ENCODE peak calls at places on chromosomes 7 and 10, in ten cellular contexts. C, N, W, Z, L, S, Y, M, D and H are unnamed samples. For H3K4me1, the result is how much of the 10 kb centered on the place peaks cover.

GRCh38 chr10:89633484-89633883 is 11.6 kb downstream of the PANK1 start:
- DNase-seq in C (peak), N (no peak), W (no peak), Z (no peak), L (no peak), S (no peak), Y (no peak), M (no peak), D (no peak), H (peak)

GRCh38 chr10:34333513-34333912 is 481.6 kb downstream of the PARD3 start:
- DNase-seq in C (peak), N (no peak), W (no peak), Z (no peak), L (no peak), S (no peak), Y (no peak), M (no peak), D (no peak), H (no peak)

GRCh38 chr10:94279835-94280709 is 82.7 kb downstream of the NOC3L start:
- DNase-seq in C (peak), N (peak), W (no peak), Z (peak), L (peak), S (peak), Y (peak), M (peak), D (no peak), H (peak)

GRCh38 chr10:13803566-13804554 is 217.1 kb downstream of the PRPF18 start:
- DNase-seq in C (no peak), N (no peak), W (no peak), Z (no peak), L (no peak), S (no peak), Y (no peak), M (no peak), D (no peak), H (no peak)

GRCh38 chr7:87216701-87217508 is 2.6 kb downstream of the TMEM243 start:
- DNase-seq in C (no peak), N (no peak), W (no peak), Z (no peak), L (no peak), S (peak), Y (no peak), M (no peak), D (no peak), H (no peak)

GRCh38 chr10:22473459-22473858 is 128.2 kb downstream of the SPAG6 start:
- DNase-seq in C (no peak), N (no peak), W (no peak), Z (no peak), L (no peak), S (no peak), Y (no peak), M (no peak), D (no peak), H (no peak)

GRCh38 chr10:119222531-119222930 is 15.2 kb downstream of the GRK5 start:
- DNase-seq in C (no peak), N (no peak), W (no peak), Z (no peak), L (no peak), S (no peak), Y (no peak), M (no peak), D (no peak), H (peak)

GRCh38 chr10:61937631-61938284 is 36.3 kb downstream of the ARID5B start:
- DNase-seq in C (peak), N (no peak), W (no peak), Z (no peak), L (no peak), S (no peak), Y (no peak), M (no peak), D (no peak), H (no peak)

GRCh38 chr10:70685461-70685911 is 13.2 kb downstream of the ADAMTS14 start:
- DNase-seq in C (no peak), N (peak), W (no peak), Z (no peak), L (peak), S (no peak), Y (peak), M (no peak), D (no peak), H (no peak)

GRCh38 chr7:151790826-151791379 is 86.0 kb downstream of the PRKAG2 start:
- DNase-seq in C (no peak), N (no peak), W (no peak), Z (no peak), L (no peak), S (no peak), Y (no peak), M (no peak), D (no peak), H (no peak)

GRCh38 chr10:96967847-96968246 is 135.7 kb downstream of the LCOR start:
- DNase-seq in C (peak), N (no peak), W (no peak), Z (no peak), L (no peak), S (no peak), Y (no peak), M (no peak), D (no peak), H (no peak)

GRCh38 chr10:112335866-112336265 is 38.0 kb upstream of the ACSL5 start:
- DNase-seq in C (no peak), N (no peak), W (no peak), Z (no peak), L (no peak), S (peak), Y (no peak), M (no peak), D (no peak), H (no peak)

GRCh38 chr10:131187886-131188285 is 123.6 kb downstream of the TCERG1L start:
- DNase-seq in C (no peak), N (no peak), W (no peak), Z (no peak), L (no peak), S (no peak), Y (no peak), M (no peak), D (no peak), H (no peak)

GRCh38 chr7:105599551-105599950 is 18.3 kb upstream of the EFCAB10 start:
- DNase-seq in C (no peak), N (no peak), W (no peak), Z (no peak), L (no peak), S (no peak), Y (no peak), M (no peak), D (no peak), H (peak)

GRCh38 chr10:66586073-66586472 is 339.8 kb upstream of the LRRTM3 start:
- DNase-seq in C (no peak), N (peak), W (no peak), Z (no peak), L (no peak), S (peak), Y (peak), M (no peak), D (no peak), H (peak)

GRCh38 chr10:78305311-78305710 is 271.6 kb downstream of the RPS24 start:
- DNase-seq in C (no peak), N (no peak), W (peak), Z (no peak), L (no peak), S (no peak), Y (peak), M (no peak), D (no peak), H (no peak)

GRCh38 chr10:122121059-122121458 is 132.1 kb downstream of the TACC2 start:
- DNase-seq in C (no peak), N (no peak), W (no peak), Z (no peak), L (no peak), S (no peak), Y (no peak), M (no peak), D (no peak), H (no peak)

GRCh38 chr10:71068811-71069411 is 143.5 kb upstream of the UNC5B start:
- DNase-seq in C (peak), N (no peak), W (no peak), Z (no peak), L (no peak), S (no peak), Y (no peak), M (peak), D (peak), H (peak)

GRCh38 chr7:110534241-110534931 is 556.5 kb upstream of the LRRN3 start:
- DNase-seq in C (peak), N (peak), W (no peak), Z (no peak), L (peak), S (no peak), Y (no peak), M (no peak), D (no peak), H (no peak)

GRCh38 chr10:118952493-118953295 is 76.8 kb upstream of the NANOS1 start:
- DNase-seq in C (no peak), N (no peak), W (peak), Z (no peak), L (no peak), S (no peak), Y (peak), M (no peak), D (no peak), H (no peak)

GRCh38 chr10:2928219-2928840 is 139.0 kb upstream of the PFKP start:
- DNase-seq in C (peak), N (peak), W (no peak), Z (peak), L (peak), S (peak), Y (peak), M (peak), D (no peak), H (peak)

GRCh38 chr10:123624086-123624485 is 42.1 kb upstream of the GPR26 start:
- DNase-seq in C (no peak), N (no peak), W (no peak), Z (no peak), L (no peak), S (no peak), Y (no peak), M (no peak), D (no peak), H (no peak)

GRCh38 chr7:139992353-139993054 is 70.2 kb downstream of the PARP12 start:
- DNase-seq in C (no peak), N (no peak), W (no peak), Z (no peak), L (no peak), S (no peak), Y (no peak), M (no peak), D (no peak), H (peak)

GRCh38 chr10:131211965-131212619 is 99.4 kb downstream of the TCERG1L start:
- DNase-seq in C (no peak), N (peak), W (no peak), Z (no peak), L (no peak), S (no peak), Y (peak), M (no peak), D (no peak), H (no peak)

GRCh38 chr10:82206831-82207230 is 331.8 kb downstream of the NRG3 start:
- DNase-seq in C (no peak), N (no peak), W (no peak), Z (no peak), L (no peak), S (no peak), Y (no peak), M (no peak), D (no peak), H (peak)

GRCh38 chr10:30155401-30155800 is 96.0 kb upstream of the JCAD start:
- DNase-seq in C (no peak), N (no peak), W (no peak), Z (no peak), L (no peak), S (no peak), Y (no peak), M (no peak), D (peak), H (peak)

GRCh38 chr10:105252908-105253307 is 611.8 kb downstream of the SORCS3 start:
- DNase-seq in C (no peak), N (no peak), W (no peak), Z (no peak), L (no peak), S (no peak), Y (no peak), M (no peak), D (no peak), H (no peak)

GRCh38 chr10:106450966-106451365 is 713.5 kb downstream of the SORCS1 start:
- DNase-seq in C (peak), N (no peak), W (no peak), Z (no peak), L (no peak), S (no peak), Y (no peak), M (no peak), D (no peak), H (no peak)

GRCh38 chr7:16484453-16485158 is 19.1 kb upstream of the SOSTDC1 start:
- DNase-seq in C (peak), N (no peak), W (no peak), Z (no peak), L (peak), S (no peak), Y (no peak), M (no peak), D (no peak), H (peak)

GRCh38 chr7:44959956-44960640 is 18.7 kb downstream of the MYO1G start:
- DNase-seq in C (no peak), N (no peak), W (no peak), Z (no peak), L (no peak), S (no peak), Y (peak), M (no peak), D (no peak), H (no peak)

GRCh38 chr10:114312585-114312984 is 73.5 kb downstream of the VWA2 start:
- DNase-seq in C (peak), N (no peak), W (no peak), Z (no peak), L (no peak), S (no peak), Y (no peak), M (no peak), D (no peak), H (peak)

GRCh38 chr7:90605055-90605454 is 8.9 kb downstream of the CDK14 start:
- DNase-seq in C (no peak), N (no peak), W (no peak), Z (no peak), L (no peak), S (no peak), Y (no peak), M (peak), D (no peak), H (no peak)

GRCh38 chr10:50510517-50511473 is 113.0 kb downstream of the SGMS1 start:
- DNase-seq in C (no peak), N (no peak), W (no peak), Z (no peak), L (no peak), S (no peak), Y (no peak), M (no peak), D (no peak), H (no peak)
- H3K4me1 ChIP-seq in C (under half), N (under half), W (under half), Z (under half), L (under half), S (under half), Y (under half), M (under half), D (under half), H (under half)

DNA sequence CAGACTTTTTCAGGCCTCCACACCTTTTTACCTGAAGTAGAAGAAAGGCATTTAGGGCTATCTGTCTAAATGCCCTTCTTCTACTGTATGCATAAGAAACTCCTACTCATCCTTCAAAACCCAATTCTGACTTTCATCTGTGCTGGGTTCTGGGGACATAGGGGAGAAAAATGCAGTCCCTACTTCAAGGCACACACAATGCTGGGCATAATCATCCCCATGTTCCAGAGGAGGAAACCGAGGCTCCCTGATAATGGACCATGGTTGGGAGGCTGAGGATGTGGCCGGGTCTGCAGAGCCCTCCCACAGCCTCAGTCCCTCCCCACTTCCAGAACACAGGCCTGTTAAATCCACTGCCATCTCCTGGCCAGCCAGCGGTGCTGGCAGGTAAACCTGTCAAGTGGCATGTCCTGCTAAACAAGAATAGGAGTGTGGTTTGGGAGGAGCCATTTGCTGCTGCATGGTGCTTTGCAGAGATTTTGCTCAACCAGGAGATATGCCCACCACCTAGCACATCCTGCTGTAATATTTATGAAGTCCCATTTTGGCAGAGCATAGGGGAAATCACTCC is 32.0 kb downstream of the GRID1 start:
- DNase-seq in C (no peak), N (no peak), W (no peak), Z (no peak), L (peak), S (no peak), Y (peak), M (no peak), D (no peak), H (no peak)
- TF ChIP-seq CTCF in C (no peak), N (no peak), W (no peak), Z (no peak), L (no peak), S (no peak), Y (peak), M (no peak), D (no peak), H (no peak)

GRCh38 chr10:279232-279631 is 144.0 kb downstream of the ZMYND11 start:
- DNase-seq in C (no peak), N (no peak), W (no peak), Z (no peak), L (no peak), S (no peak), Y (no peak), M (no peak), D (no peak), H (no peak)

GRCh38 chr10:275680-276079 is 140.4 kb downstream of the ZMYND11 start:
- DNase-seq in C (no peak), N (no peak), W (no peak), Z (no peak), L (no peak), S (no peak), Y (no peak), M (no peak), D (no peak), H (no peak)

GRCh38 chr10:279655-280054 is 144.4 kb downstream of the ZMYND11 start:
- DNase-seq in C (no peak), N (no peak), W (no peak), Z (no peak), L (peak), S (no peak), Y (peak), M (no peak), D (no peak), H (no peak)

GRCh38 chr10:278707-279106 is 143.5 kb downstream of the ZMYND11 start:
- DNase-seq in C (no peak), N (no peak), W (no peak), Z (no peak), L (no peak), S (no peak), Y (no peak), M (no peak), D (no peak), H (peak)

GRCh38 chr10:277963-278362 is 142.7 kb downstream of the ZMYND11 start:
- DNase-seq in C (no peak), N (no peak), W (no peak), Z (no peak), L (no peak), S (no peak), Y (no peak), M (no peak), D (no peak), H (no peak)
- H3K27ac ChIP-seq in C (no peak), N (no peak), W (no peak), Z (no peak), L (no peak), S (no peak), Y (no peak), M (no peak), D (no peak), H (no peak)

DNA sequence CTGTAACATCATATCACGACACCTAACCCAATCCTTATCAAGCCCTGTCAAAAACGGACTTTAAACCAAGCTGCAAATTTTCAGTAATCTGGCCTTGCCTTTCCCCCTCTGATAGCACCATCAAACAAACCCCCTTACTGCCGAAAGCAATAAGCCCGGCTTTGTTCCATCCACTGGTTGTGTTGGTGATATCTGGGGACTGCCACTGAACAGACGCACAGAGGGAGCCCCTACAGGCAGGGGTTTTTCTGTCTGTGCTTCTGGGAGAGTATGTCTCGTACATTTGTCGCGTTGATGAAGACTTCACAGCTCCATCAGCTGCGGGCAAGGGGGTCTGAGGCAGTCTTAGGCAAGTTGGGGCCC is 550 bp upstream of the PLAU start:
- DNase-seq in C (peak), N (no peak), W (no peak), Z (no peak), L (peak), S (no peak), Y (no peak), M (no peak), D (no peak), H (no peak)
- H3K4me1 ChIP-seq in C (under half), N (under half), W (half or more), Z (under half), L (under half), S (under half), Y (under half), M (under half), D (under half), H (under half)

GRCh38 chr7:10972174-10972573 is 1.5 kb upstream of the PHF14 start:
- DNase-seq in C (no peak), N (no peak), W (no peak), Z (no peak), L (no peak), S (no peak), Y (no peak), M (no peak), D (no peak), H (no peak)
- TF ChIP-seq CTCF in C (no peak), N (no peak), W (no peak), Z (no peak), L (no peak), S (no peak), Y (no peak), M (no peak), D (no peak), H (no peak)

GRCh38 chr7:108363659-108364058 is 92.6 kb downstream of the NRCAM start:
- DNase-seq in C (no peak), N (no peak), W (no peak), Z (no peak), L (no peak), S (no peak), Y (no peak), M (no peak), D (no peak), H (no peak)

GRCh38 chr7:108360058-108360800 is 96.0 kb downstream of the NRCAM start:
- DNase-seq in C (no peak), N (no peak), W (no peak), Z (no peak), L (no peak), S (no peak), Y (no peak), M (no peak), D (no peak), H (no peak)

DNA sequence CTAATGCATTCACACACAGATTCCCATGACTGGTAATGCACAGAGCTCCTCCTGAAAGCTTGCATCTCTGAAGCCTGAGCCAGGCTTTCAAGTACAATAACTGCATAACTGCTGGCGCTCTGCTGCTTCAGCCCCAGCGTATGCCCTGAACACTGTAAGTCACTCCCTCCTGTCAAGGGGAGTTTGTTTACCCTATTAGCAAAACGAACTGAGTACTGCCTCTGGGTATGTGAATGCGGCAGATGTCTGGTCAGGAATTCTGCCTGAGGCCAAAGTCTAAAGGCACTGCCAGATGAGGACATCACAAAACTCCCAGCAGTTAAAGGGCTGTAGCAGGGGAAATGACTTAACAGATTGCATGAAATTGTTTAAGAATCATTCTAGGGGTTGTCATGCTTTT is 97.7 kb downstream of the NRCAM start:
- DNase-seq in C (peak), N (no peak), W (no peak), Z (no peak), L (no peak), S (no peak), Y (peak), M (no peak), D (no peak), H (no peak)
- H3K27ac ChIP-seq in C (no peak), N (no peak), W (no peak), Z (no peak), L (no peak), S (no peak), Y (no peak), M (no peak), D (no peak), H (no peak)